ENCODE peak calls at places on chromosomes 12 and 14, in five cellular contexts. Q is SK-N-SH, S is HT1080, P is NCI-H1092, N is heart right ventricle. X is an unnamed sample.

GRCh38 chr14:86035882-86036281 is 505.9 kb downstream of the FLRT2 start:
- DNase-seq in Q (peak), S (peak), P (no peak), N (no peak), X (no peak)

GRCh38 chr12:65540140-65540539 is 261.7 kb downstream of the MSRB3 start:
- DNase-seq in Q (no peak), S (no peak), P (no peak), N (no peak), X (no peak)

GRCh38 chr12:40375076-40375475 is 150.3 kb downstream of the LRRK2 start:
- DNase-seq in Q (no peak), S (peak), P (no peak), N (no peak), X (no peak)

GRCh38 chr14:89629383-89629782 is 212.3 kb upstream of the FOXN3 start:
- DNase-seq in Q (no peak), S (no peak), P (no peak), N (no peak), X (no peak)

GRCh38 chr14:69928111-69928523 is 48.9 kb downstream of the SMOC1 start:
- DNase-seq in Q (no peak), S (peak), P (no peak), N (no peak), X (no peak)

GRCh38 chr12:85821759-85822158 is 14.4 kb downstream of the RASSF9 start:
- DNase-seq in Q (no peak), S (no peak), P (no peak), N (no peak), X (no peak)

GRCh38 chr14:98182385-98183055 is 1089.5 kb downstream of the BCL11B start:
- DNase-seq in Q (no peak), S (peak), P (no peak), N (no peak), X (no peak)

GRCh38 chr14:75861161-75861621 is 120.6 kb downstream of the TGFB3 start:
- DNase-seq in Q (no peak), S (peak), P (no peak), N (no peak), X (no peak)

GRCh38 chr12:31523306-31523705 is 67.6 kb downstream of the DENND5B start:
- DNase-seq in Q (no peak), S (no peak), P (no peak), N (no peak), X (no peak)

GRCh38 chr12:129949652-129950051 is 45.8 kb upstream of the TMEM132D start:
- DNase-seq in Q (no peak), S (no peak), P (no peak), N (no peak), X (no peak)

GRCh38 chr14:102983496-102983895 is 61.0 kb downstream of the AMN start:
- DNase-seq in Q (no peak), S (no peak), P (no peak), N (no peak), X (no peak)

GRCh38 chr12:32400866-32401265 is 1.5 kb downstream of the FGD4 start:
- DNase-seq in Q (no peak), S (no peak), P (no peak), N (no peak), X (no peak)

GRCh38 chr12:132176358-132176919 is 32.2 kb downstream of the NOC4L start:
- DNase-seq in Q (no peak), S (no peak), P (no peak), N (no peak), X (no peak)

GRCh38 chr14:97489750-97490149 is 692.6 kb downstream of the VRK1 start:
- DNase-seq in Q (no peak), S (no peak), P (no peak), N (no peak), X (no peak)

GRCh38 chr12:92065018-92065499 is 80.6 kb downstream of the BTG1 start:
- DNase-seq in Q (no peak), S (no peak), P (peak), N (no peak), X (no peak)

GRCh38 chr12:128069359-128069997 is 197.5 kb upstream of the TMEM132C start:
- DNase-seq in Q (peak), S (peak), P (no peak), N (no peak), X (no peak)

GRCh38 chr14:104094709-104095425 is 9.4 kb downstream of the ASPG start:
- DNase-seq in Q (peak), S (peak), P (peak), N (peak), X (no peak)

GRCh38 chr12:63930971-63931370 is 86.5 kb downstream of the SRGAP1 start:
- DNase-seq in Q (no peak), S (no peak), P (no peak), N (no peak), X (no peak)

GRCh38 chr14:22391908-22392307 is 197.1 kb downstream of the DAD1 start:
- DNase-seq in Q (peak), S (peak), P (peak), N (peak), X (no peak)

GRCh38 chr14:64387232-64387737 is 868 bp upstream of the MTHFD1 start:
- DNase-seq in Q (peak), S (peak), P (no peak), N (no peak), X (no peak)